ENCODE peak calls at places on chromosomes 12 and 14, in seven cellular contexts. U is COR-L47; Q is cardiac septum; I is HFF-Myc; C is fibroblast of mammary gland; A is stimulated activated CD8-positive, alpha-beta memory T cell treated with anti-CD3 and anti-CD28 coated beads, Interleukin-4, amount 100 ng/mL, for 1 hour; D is brain microvascular endothelial cell. X is an unnamed sample.

GRCh38 chr12:127929172-127929571 is 337.8 kb upstream of the TMEM132C start:
- DNase-seq in Q (no peak), C (no peak), A (no peak), I (no peak), D (no peak), U (no peak), X (no peak)

GRCh38 chr12:89276860-89277259 is 75.4 kb downstream of the DUSP6 start:
- DNase-seq in Q (no peak), C (no peak), D (no peak), A (no peak), U (no peak), I (no peak), X (no peak)

GRCh38 chr12:56957229-56958052 is at the start of gene RDH16:
- DNase-seq in I (no peak), Q (no peak), D (no peak), U (no peak), C (no peak), A (no peak), X (no peak)

GRCh38 chr14:54691525-54692260 is 124.8 kb downstream of the SAMD4A start:
- DNase-seq in D (peak), Q (peak), A (no peak), C (peak), U (peak), I (no peak), X (no peak)

GRCh38 chr12:119804011-119804641 is 73.0 kb downstream of the CIT start:
- DNase-seq in D (peak), C (peak), U (no peak), A (no peak), Q (no peak), I (peak), X (no peak)

GRCh38 chr14:55373784-55374725 is 37.6 kb downstream of the ATG14 start:
- DNase-seq in D (no peak), I (no peak), C (peak), Q (no peak), A (no peak), U (no peak), X (no peak)

GRCh38 chr14:52068741-52069616 is at the start of gene NID2:
- DNase-seq in U (peak), C (peak), Q (peak), D (peak), I (peak), A (no peak), X (peak)

GRCh38 chr12:115941362-115941761 is 336.1 kb downstream of the MED13L start:
- DNase-seq in I (no peak), C (peak), D (peak), A (no peak), U (no peak), Q (no peak), X (no peak)

GRCh38 chr12:111248221-111248620 is 120.7 kb downstream of the PHETA1 start:
- DNase-seq in U (no peak), I (no peak), Q (no peak), D (no peak), A (no peak), C (peak), X (no peak)

GRCh38 chr14:102221026-102221425 is 81.3 kb downstream of the WDR20 start:
- DNase-seq in U (no peak), I (no peak), Q (no peak), D (peak), C (peak), A (no peak), X (no peak)

GRCh38 chr14:68547305-68548193 is 245.3 kb downstream of the ZFP36L1 start:
- DNase-seq in C (peak), Q (no peak), D (peak), A (no peak), U (no peak), I (peak), X (peak)

GRCh38 chr14:65976771-65977170 is 509.4 kb upstream of the CCDC196 start:
- DNase-seq in A (no peak), C (no peak), U (peak), I (no peak), Q (no peak), D (no peak), X (no peak)

GRCh38 chr12:115866909-115867525 is 410.5 kb downstream of the MED13L start:
- DNase-seq in C (no peak), U (no peak), D (no peak), I (no peak), A (no peak), Q (no peak), X (no peak)

GRCh38 chr14:69138189-69138535 is 14.8 kb downstream of the DCAF5 start:
- DNase-seq in U (no peak), C (peak), A (no peak), D (no peak), I (no peak), Q (no peak), X (no peak)

GRCh38 chr14:21268612-21269251 is 510 bp downstream of the HNRNPC start:
- DNase-seq in U (peak), Q (no peak), D (peak), C (peak), A (no peak), I (no peak), X (no peak)

GRCh38 chr14:78341827-78342389 is 171.7 kb downstream of the NRXN3 start:
- DNase-seq in U (peak), I (no peak), A (no peak), C (no peak), Q (no peak), D (no peak), X (no peak)

GRCh38 chr12:76636141-76636692 is 76.6 kb upstream of the OSBPL8 start:
- DNase-seq in D (no peak), U (no peak), A (no peak), Q (no peak), I (no peak), C (no peak), X (no peak)

GRCh38 chr12:1502441-1502785 is 92.0 kb downstream of the FBXL14 start:
- DNase-seq in D (no peak), Q (no peak), C (peak), A (no peak), U (no peak), I (no peak), X (no peak)

GRCh38 chr12:1350055-1350933 is 244.1 kb downstream of the FBXL14 start:
- DNase-seq in C (peak), I (peak), A (no peak), D (peak), Q (no peak), U (no peak), X (peak)

GRCh38 chr12:91099373-91099772 is 11.9 kb downstream of the LUM start:
- DNase-seq in Q (no peak), I (no peak), C (no peak), D (no peak), U (no peak), A (no peak), X (no peak)

GRCh38 chr12:8038659-8039114 is 6.2 kb downstream of the FOXJ2 start:
- DNase-seq in I (no peak), Q (peak), A (no peak), C (peak), D (peak), U (peak), X (peak)

GRCh38 chr14:33509927-33510535 is 440.8 kb downstream of the EGLN3 start:
- DNase-seq in Q (no peak), D (peak), A (no peak), C (peak), U (no peak), I (no peak), X (no peak)

GRCh38 chr12:108635201-108635996 is 1.7 kb upstream of the SELPLG start:
- DNase-seq in A (no peak), Q (no peak), C (no peak), D (no peak), U (no peak), I (no peak), X (no peak)

GRCh38 chr12:111438501-111438900 is 32.8 kb downstream of the SH2B3 start:
- DNase-seq in U (peak), I (no peak), Q (peak), C (peak), A (no peak), D (peak), X (no peak)

GRCh38 chr14:58744951-58745350 is 107.2 kb downstream of the DACT1 start:
- DNase-seq in D (no peak), U (no peak), A (no peak), Q (no peak), I (no peak), C (no peak), X (no peak)

GRCh38 chr12:92762773-92763172 is 60.0 kb downstream of the PLEKHG7 start:
- DNase-seq in D (no peak), Q (no peak), U (no peak), I (no peak), C (no peak), A (no peak), X (no peak)

GRCh38 chr14:78725086-78725485 is 554.9 kb downstream of the NRXN3 start:
- DNase-seq in U (peak), Q (no peak), C (no peak), I (no peak), A (no peak), D (no peak), X (no peak)

GRCh38 chr12:86663691-86664090 is 407.5 kb upstream of the MGAT4C start:
- DNase-seq in I (no peak), A (no peak), Q (no peak), D (no peak), U (no peak), C (no peak), X (no peak)

GRCh38 chr14:34098045-34098984 is 147.4 kb upstream of the EGLN3 start:
- DNase-seq in D (peak), C (peak), I (peak), Q (no peak), U (no peak), A (no peak), X (no peak)

GRCh38 chr14:74558655-74559054 is 53.4 kb downstream of the LTBP2 start:
- DNase-seq in U (no peak), D (no peak), A (no peak), I (no peak), Q (no peak), C (peak), X (no peak)

GRCh38 chr12:91004872-91005271 is at the start of gene EPYC:
- DNase-seq in D (no peak), I (no peak), U (no peak), C (no peak), Q (no peak), A (no peak), X (no peak)

GRCh38 chr14:100534528-100535286 is 52.5 kb downstream of the BEGAIN start:
- DNase-seq in C (no peak), A (no peak), U (no peak), Q (peak), D (no peak), I (no peak), X (no peak)

GRCh38 chr14:69320581-69321365 is 60.8 kb downstream of the GALNT16 start:
- DNase-seq in D (no peak), A (no peak), Q (peak), I (no peak), C (no peak), U (no peak), X (no peak)

GRCh38 chr12:9707864-9708808 is 24.8 kb downstream of the CLECL1 start:
- DNase-seq in C (peak), U (peak), A (peak), Q (no peak), D (peak), I (peak), X (peak)

GRCh38 chr12:100823988-100824387 is 29.4 kb downstream of the ANO4 start:
- DNase-seq in A (no peak), I (no peak), U (no peak), C (peak), Q (no peak), D (peak), X (no peak)

GRCh38 chr14:59739794-59740193 is 130.8 kb downstream of the RTN1 start:
- DNase-seq in I (no peak), C (no peak), A (no peak), Q (no peak), D (no peak), U (no peak), X (no peak)

GRCh38 chr12:29807125-29807524 is 23.4 kb upstream of the TMTC1 start:
- DNase-seq in D (peak), A (no peak), Q (no peak), C (peak), U (no peak), I (no peak), X (no peak)

GRCh38 chr14:63473194-63473788 is 69.9 kb downstream of the PPP2R5E start:
- DNase-seq in C (no peak), Q (no peak), D (no peak), U (no peak), A (no peak), I (no peak), X (no peak)

GRCh38 chr14:96497087-96497486 is 5.1 kb upstream of the PAPOLA start:
- DNase-seq in U (no peak), D (no peak), I (no peak), C (no peak), Q (no peak), A (no peak), X (no peak)